ENCODE peak calls at places on chromosomes 2 and 18, in eight cellular contexts. One of them, this sample, is unnamed. For H3K4me1 and H3K9me3, the result is how much of the 10 kb centered on the place peaks cover.

GRCh38 chr18:46462523-46462922 is 194.5 kb downstream of the LOXHD1 start:
- DNase-seq in CD4-positive, alpha-beta memory T cell: no peak
- DNase-seq in small intestine: no peak
- DNase-seq in osteoblast: no peak
- DNase-seq in GM23248: no peak
- DNase-seq in Peyer's patch: no peak
- DNase-seq in CD4-positive, CD25-positive, alpha-beta regulatory T cell: no peak
- DNase-seq in fibroblast of lung: no peak
- DNase-seq in this sample: no peak

GRCh38 chr18:74742573-74742972 is 144.9 kb downstream of the ZNF407 start:
- DNase-seq in CD4-positive, CD25-positive, alpha-beta regulatory T cell: no peak
- DNase-seq in fibroblast of lung: no peak
- DNase-seq in small intestine: no peak
- DNase-seq in GM23248: peak
- DNase-seq in osteoblast: no peak
- DNase-seq in CD4-positive, alpha-beta memory T cell: no peak
- DNase-seq in Peyer's patch: no peak
- DNase-seq in this sample: no peak

GRCh38 chr2:234823877-234824376 is 127.9 kb upstream of the SH3BP4 start:
- DNase-seq in CD4-positive, alpha-beta memory T cell: no peak
- DNase-seq in GM23248: peak
- DNase-seq in Peyer's patch: no peak
- DNase-seq in osteoblast: peak
- DNase-seq in small intestine: no peak
- DNase-seq in CD4-positive, CD25-positive, alpha-beta regulatory T cell: no peak
- DNase-seq in fibroblast of lung: peak
- DNase-seq in this sample: no peak

GRCh38 chr18:3758531-3758930 is 308.6 kb downstream of the TGIF1 start:
- DNase-seq in osteoblast: no peak
- DNase-seq in fibroblast of lung: peak
- DNase-seq in Peyer's patch: no peak
- DNase-seq in CD4-positive, alpha-beta memory T cell: no peak
- DNase-seq in CD4-positive, CD25-positive, alpha-beta regulatory T cell: no peak
- DNase-seq in GM23248: peak
- DNase-seq in small intestine: no peak
- DNase-seq in this sample: no peak

GRCh38 chr18:63128242-63128967 is 191.2 kb downstream of the BCL2 start:
- DNase-seq in Peyer's patch: no peak
- DNase-seq in CD4-positive, alpha-beta memory T cell: no peak
- DNase-seq in osteoblast: no peak
- DNase-seq in small intestine: no peak
- DNase-seq in GM23248: no peak
- DNase-seq in CD4-positive, CD25-positive, alpha-beta regulatory T cell: no peak
- DNase-seq in fibroblast of lung: no peak
- DNase-seq in this sample: no peak

GRCh38 chr2:181231151-181231550 is 226.0 kb upstream of the ITGA4 start:
- DNase-seq in GM23248: peak
- DNase-seq in Peyer's patch: no peak
- DNase-seq in CD4-positive, alpha-beta memory T cell: no peak
- DNase-seq in CD4-positive, CD25-positive, alpha-beta regulatory T cell: no peak
- DNase-seq in fibroblast of lung: no peak
- DNase-seq in small intestine: no peak
- DNase-seq in osteoblast: no peak
- DNase-seq in this sample: no peak

GRCh38 chr2:4499316-4499715 is 795.9 kb downstream of the DCDC2C start:
- DNase-seq in CD4-positive, alpha-beta memory T cell: no peak
- DNase-seq in fibroblast of lung: no peak
- DNase-seq in small intestine: no peak
- DNase-seq in osteoblast: no peak
- DNase-seq in Peyer's patch: no peak
- DNase-seq in CD4-positive, CD25-positive, alpha-beta regulatory T cell: no peak
- DNase-seq in GM23248: no peak
- DNase-seq in this sample: no peak

GRCh38 chr2:74514368-74515270 is at the start of gene TLX2:
- DNase-seq in Peyer's patch: no peak
- DNase-seq in GM23248: peak
- DNase-seq in small intestine: no peak
- DNase-seq in CD4-positive, CD25-positive, alpha-beta regulatory T cell: peak
- DNase-seq in CD4-positive, alpha-beta memory T cell: no peak
- DNase-seq in fibroblast of lung: no peak
- DNase-seq in osteoblast: peak
- DNase-seq in this sample: no peak

DNA sequence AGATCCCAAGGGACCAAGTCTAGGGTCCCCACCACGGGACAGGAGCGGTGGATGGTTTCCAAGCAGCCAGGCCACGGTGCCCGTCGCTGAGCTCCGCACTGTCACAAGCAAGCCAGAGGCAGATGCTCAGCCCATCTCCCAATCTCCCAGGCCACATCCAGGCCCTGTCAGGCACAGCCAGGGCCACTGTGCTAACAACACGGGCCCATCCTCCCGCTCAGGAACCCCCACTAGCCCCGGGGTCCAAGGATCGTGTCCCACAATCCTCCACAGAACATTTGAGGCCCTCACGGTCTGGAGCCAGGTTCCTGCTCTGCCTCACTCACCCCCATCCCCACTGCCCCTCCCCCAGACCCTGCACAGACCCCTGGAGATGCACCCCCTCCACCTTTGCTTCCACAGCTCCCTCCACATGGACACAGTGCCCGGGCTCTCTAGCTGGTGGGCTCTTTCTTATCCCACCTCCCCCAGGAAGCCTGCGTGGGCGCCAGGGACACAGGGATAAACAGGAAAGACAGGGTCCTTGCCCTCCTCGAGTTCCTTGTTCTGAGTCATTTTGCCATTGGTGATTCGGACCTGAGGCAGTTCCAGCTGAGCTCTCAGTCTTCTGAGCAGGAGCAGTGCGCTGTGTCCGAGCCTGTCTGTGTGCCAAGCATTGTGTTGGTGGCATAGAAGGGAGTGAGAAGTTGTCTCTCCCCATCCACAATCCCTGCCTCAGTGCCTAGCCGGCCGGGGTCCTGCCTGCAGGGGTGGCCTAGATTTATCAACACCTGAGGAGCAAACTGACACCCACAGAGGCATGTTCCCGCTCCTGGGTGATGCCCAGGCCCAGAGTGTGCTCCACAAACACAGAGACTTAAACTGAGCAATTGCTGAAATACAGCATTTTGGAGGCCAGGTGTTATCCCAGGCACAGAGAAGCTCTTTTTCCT is 7.0 kb downstream of the CROCC2 start:
- DNase-seq in GM23248: peak
- DNase-seq in fibroblast of lung: peak
- DNase-seq in CD4-positive, CD25-positive, alpha-beta regulatory T cell: no peak
- DNase-seq in CD4-positive, alpha-beta memory T cell: no peak
- DNase-seq in osteoblast: no peak
- DNase-seq in small intestine: no peak
- DNase-seq in Peyer's patch: no peak
- DNase-seq in this sample: no peak
- H3K4me3 ChIP-seq in GM23248: no peak
- H3K4me3 ChIP-seq in fibroblast of lung: no peak
- H3K4me3 ChIP-seq in CD4-positive, CD25-positive, alpha-beta regulatory T cell: no peak
- H3K4me3 ChIP-seq in CD4-positive, alpha-beta memory T cell: no peak
- H3K4me3 ChIP-seq in osteoblast: no peak
- H3K4me3 ChIP-seq in small intestine: no peak
- H3K4me3 ChIP-seq in Peyer's patch: no peak
- H3K4me3 ChIP-seq in this sample: no peak

DNA sequence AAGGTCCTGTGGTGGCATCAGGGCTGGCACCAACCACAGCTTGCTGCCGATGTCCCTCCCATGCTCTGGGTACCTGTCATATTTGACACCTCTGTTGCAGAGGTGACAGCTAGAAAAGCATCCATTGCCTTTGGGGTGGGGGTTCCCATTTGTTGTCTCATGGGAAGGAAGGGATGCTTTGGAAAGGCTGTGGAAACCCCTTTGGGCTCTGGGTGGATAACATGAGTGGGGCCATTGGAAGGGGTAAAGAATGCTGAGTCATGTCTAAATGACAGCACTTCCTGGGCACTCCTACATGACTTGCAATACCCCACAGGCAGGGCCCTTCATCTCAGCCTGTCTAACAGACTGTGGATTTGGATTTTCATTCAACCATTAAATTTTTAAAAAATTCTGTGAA is 27.8 kb downstream of the CTIF start:
- DNase-seq in fibroblast of lung: no peak
- DNase-seq in CD4-positive, alpha-beta memory T cell: no peak
- DNase-seq in small intestine: no peak
- DNase-seq in osteoblast: no peak
- DNase-seq in Peyer's patch: no peak
- DNase-seq in GM23248: no peak
- DNase-seq in CD4-positive, CD25-positive, alpha-beta regulatory T cell: no peak
- DNase-seq in this sample: no peak
- H3K4me1 ChIP-seq in fibroblast of lung: under half
- H3K4me1 ChIP-seq in CD4-positive, alpha-beta memory T cell: under half
- H3K4me1 ChIP-seq in small intestine: under half
- H3K4me1 ChIP-seq in osteoblast: under half
- H3K4me1 ChIP-seq in Peyer's patch: under half
- H3K4me1 ChIP-seq in GM23248: under half
- H3K4me1 ChIP-seq in CD4-positive, CD25-positive, alpha-beta regulatory T cell: under half
- H3K4me1 ChIP-seq in this sample: under half

DNA sequence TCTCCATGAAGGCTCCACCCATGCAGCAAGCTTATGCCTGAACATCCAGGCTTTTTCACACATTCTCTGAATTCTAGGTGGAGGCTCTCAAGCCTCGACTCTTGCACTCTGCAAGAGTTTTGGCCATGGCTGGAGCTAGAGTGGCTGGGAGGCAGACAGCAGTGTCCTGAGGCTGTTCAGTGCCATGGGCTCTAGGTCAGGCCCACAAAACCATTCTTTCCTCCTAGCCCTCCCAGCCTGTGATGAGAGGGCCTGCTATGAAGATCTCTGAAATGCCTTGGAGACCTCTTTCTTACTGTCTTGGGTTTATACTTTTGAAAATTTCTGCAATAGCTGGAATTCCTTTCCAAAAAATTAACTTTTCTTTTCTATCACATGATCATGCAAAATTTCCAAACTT is 210.7 kb downstream of the RND3 start:
- DNase-seq in CD4-positive, alpha-beta memory T cell: no peak
- DNase-seq in CD4-positive, CD25-positive, alpha-beta regulatory T cell: no peak
- DNase-seq in osteoblast: no peak
- DNase-seq in Peyer's patch: no peak
- DNase-seq in small intestine: no peak
- DNase-seq in GM23248: no peak
- DNase-seq in fibroblast of lung: no peak
- DNase-seq in this sample: no peak
- H3K9me3 ChIP-seq in CD4-positive, alpha-beta memory T cell: under half
- H3K9me3 ChIP-seq in CD4-positive, CD25-positive, alpha-beta regulatory T cell: under half
- H3K9me3 ChIP-seq in osteoblast: under half
- H3K9me3 ChIP-seq in Peyer's patch: under half
- H3K9me3 ChIP-seq in small intestine: under half
- H3K9me3 ChIP-seq in GM23248: under half
- H3K9me3 ChIP-seq in fibroblast of lung: under half
- H3K9me3 ChIP-seq in this sample: under half

GRCh38 chr18:48385595-48385994 is 23.6 kb downstream of the ZBTB7C start:
- DNase-seq in osteoblast: no peak
- DNase-seq in CD4-positive, CD25-positive, alpha-beta regulatory T cell: no peak
- DNase-seq in CD4-positive, alpha-beta memory T cell: no peak
- DNase-seq in Peyer's patch: no peak
- DNase-seq in GM23248: no peak
- DNase-seq in small intestine: no peak
- DNase-seq in fibroblast of lung: no peak
- DNase-seq in this sample: no peak
- H3K4me3 ChIP-seq in osteoblast: no peak
- H3K4me3 ChIP-seq in CD4-positive, CD25-positive, alpha-beta regulatory T cell: no peak
- H3K4me3 ChIP-seq in CD4-positive, alpha-beta memory T cell: no peak
- H3K4me3 ChIP-seq in Peyer's patch: no peak
- H3K4me3 ChIP-seq in GM23248: no peak
- H3K4me3 ChIP-seq in small intestine: no peak
- H3K4me3 ChIP-seq in fibroblast of lung: no peak
- H3K4me3 ChIP-seq in this sample: no peak

DNA sequence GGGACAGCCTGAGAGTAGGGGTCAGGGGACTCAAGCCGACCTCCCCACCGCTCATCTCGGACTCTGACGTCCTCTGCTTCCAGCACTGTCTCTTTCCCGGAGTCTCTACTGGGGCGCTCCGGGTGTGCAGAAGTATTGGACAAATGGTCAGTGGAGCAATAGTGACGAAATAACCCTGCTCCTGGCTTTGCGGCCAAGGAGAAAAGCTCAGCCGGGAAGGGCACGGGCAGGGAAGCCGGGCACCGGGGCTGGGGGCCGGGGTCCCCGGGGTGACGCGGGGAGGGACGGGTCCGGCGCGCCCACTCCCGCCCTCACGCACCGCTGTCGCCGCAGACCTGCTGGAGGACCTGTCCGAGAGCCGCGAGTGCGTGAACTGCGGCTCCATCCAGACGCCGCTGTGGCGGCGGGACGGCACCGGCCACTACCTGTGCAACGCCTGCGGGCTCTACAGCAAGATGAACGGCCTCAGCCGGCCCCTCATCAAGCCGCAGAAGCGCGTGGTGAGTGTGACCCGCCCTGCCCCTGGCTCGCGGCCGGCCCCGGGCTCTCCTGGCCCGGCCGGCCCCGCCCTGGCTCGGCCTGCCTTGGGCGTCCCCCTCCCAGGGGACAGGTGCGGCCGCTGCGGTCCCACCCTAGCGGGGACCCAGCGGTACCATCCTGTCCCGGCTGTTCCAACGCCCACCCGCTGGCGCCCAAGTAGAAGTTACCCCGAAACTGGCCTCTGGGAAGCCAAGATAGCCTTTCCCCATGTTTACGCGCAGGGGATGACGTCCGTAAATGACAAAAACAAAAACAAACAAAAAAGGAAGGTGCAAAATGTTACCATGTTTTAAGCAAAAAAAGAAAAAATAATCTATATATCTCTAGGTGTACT is 7.5 kb downstream of the GATA6 start:
- DNase-seq in CD4-positive, CD25-positive, alpha-beta regulatory T cell: no peak
- DNase-seq in small intestine: peak
- DNase-seq in fibroblast of lung: peak
- DNase-seq in CD4-positive, alpha-beta memory T cell: no peak
- DNase-seq in osteoblast: peak
- DNase-seq in Peyer's patch: no peak
- DNase-seq in GM23248: peak
- DNase-seq in this sample: peak
- H3K4me1 ChIP-seq in CD4-positive, CD25-positive, alpha-beta regulatory T cell: under half
- H3K4me1 ChIP-seq in small intestine: under half
- H3K4me1 ChIP-seq in fibroblast of lung: under half
- H3K4me1 ChIP-seq in CD4-positive, alpha-beta memory T cell: under half
- H3K4me1 ChIP-seq in osteoblast: under half
- H3K4me1 ChIP-seq in Peyer's patch: under half
- H3K4me1 ChIP-seq in GM23248: under half
- H3K4me1 ChIP-seq in this sample: under half

DNA sequence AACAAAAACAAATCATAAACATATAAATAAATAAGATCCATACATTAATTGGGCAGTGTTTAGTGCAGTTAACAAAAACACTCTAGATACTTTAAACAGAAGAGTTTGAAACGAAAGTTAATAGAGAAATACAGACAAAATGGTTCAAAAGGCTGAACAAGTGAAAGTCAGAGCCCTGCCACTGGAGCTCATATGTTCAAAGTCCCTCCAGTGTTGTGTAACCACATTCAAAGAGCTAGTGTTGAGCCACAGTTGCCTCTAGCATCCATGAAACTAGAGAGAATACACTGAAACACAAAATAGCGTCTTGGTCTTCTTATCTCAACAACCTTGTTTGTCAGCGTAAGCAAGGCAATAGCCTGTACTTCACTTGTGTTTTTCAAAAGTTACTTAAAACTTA is 1309.8 kb upstream of the NRXN1 start:
- DNase-seq in osteoblast: no peak
- DNase-seq in CD4-positive, alpha-beta memory T cell: no peak
- DNase-seq in small intestine: no peak
- DNase-seq in GM23248: no peak
- DNase-seq in CD4-positive, CD25-positive, alpha-beta regulatory T cell: no peak
- DNase-seq in fibroblast of lung: no peak
- DNase-seq in Peyer's patch: no peak
- DNase-seq in this sample: no peak
- H3K9me3 ChIP-seq in osteoblast: under half
- H3K9me3 ChIP-seq in CD4-positive, alpha-beta memory T cell: under half
- H3K9me3 ChIP-seq in small intestine: under half
- H3K9me3 ChIP-seq in GM23248: under half
- H3K9me3 ChIP-seq in CD4-positive, CD25-positive, alpha-beta regulatory T cell: under half
- H3K9me3 ChIP-seq in fibroblast of lung: under half
- H3K9me3 ChIP-seq in Peyer's patch: under half
- H3K9me3 ChIP-seq in this sample: under half